ENCODE peak calls at places on chromosomes 16 and 17, in nine cellular contexts. A is adrenal gland; B is OCI-LY7; T is lower lobe of right lung; P is GM23248; V is A549; K is psoas muscle; L is heart left ventricle; S is effector memory CD4-positive, alpha-beta T cell. R is an unnamed sample.

GRCh38 chr17:49969134-49969759 is at the start of gene DLX4:
- DNase-seq in A (peak; percentile 40), B (no peak), T (no peak), P (peak; percentile 69), V (no peak), K (no peak), L (no peak), S (peak; percentile 8), R (no peak)

GRCh38 chr17:20611314-20611713 is 31.8 kb downstream of the CDRT15L2 start:
- DNase-seq in A (no peak), B (peak; percentile 42), T (no peak), P (no peak), V (no peak), K (no peak), L (no peak), S (no peak), R (no peak)

GRCh38 chr16:11613381-11614303 is 26.9 kb upstream of the LITAF start:
- DNase-seq in A (no peak), B (peak; percentile 60), T (peak; percentile 89), P (no peak), V (no peak), K (no peak), L (peak; percentile 66), S (no peak), R (peak; percentile 81)

GRCh38 chr17:79028496-79029326 is 4.7 kb downstream of the C1QTNF1 start:
- DNase-seq in A (peak; percentile 22), B (no peak), T (no peak), P (peak; percentile 33), V (no peak), K (no peak), L (no peak), S (no peak), R (peak; percentile 59)

GRCh38 chr16:75193730-75194444 is 13.1 kb downstream of the CTRB2 start:
- DNase-seq in A (no peak), B (no peak), T (peak; percentile 20), P (no peak), V (no peak), K (no peak), L (no peak), S (no peak), R (no peak)

GRCh38 chr16:22214402-22214801 is 8.3 kb downstream of the EEF2K start:
- DNase-seq in A (no peak), B (no peak), T (no peak), P (no peak), V (no peak), K (no peak), L (no peak), S (no peak), R (no peak)

GRCh38 chr16:11530171-11530940 is 56.4 kb downstream of the LITAF start:
- DNase-seq in A (no peak), B (no peak), T (no peak), P (peak; percentile 21), V (peak; percentile 59), K (no peak), L (no peak), S (no peak), R (no peak)

GRCh38 chr17:71753070-71753469 is 367.8 kb upstream of the SOX9 start:
- DNase-seq in A (no peak), B (no peak), T (no peak), P (no peak), V (no peak), K (no peak), L (no peak), S (no peak), R (no peak)

GRCh38 chr17:1896243-1897163 is 66.7 kb downstream of the RPA1 start:
- DNase-seq in A (no peak), B (no peak), T (no peak), P (no peak), V (no peak), K (no peak), L (no peak), S (no peak), R (no peak)

DNA sequence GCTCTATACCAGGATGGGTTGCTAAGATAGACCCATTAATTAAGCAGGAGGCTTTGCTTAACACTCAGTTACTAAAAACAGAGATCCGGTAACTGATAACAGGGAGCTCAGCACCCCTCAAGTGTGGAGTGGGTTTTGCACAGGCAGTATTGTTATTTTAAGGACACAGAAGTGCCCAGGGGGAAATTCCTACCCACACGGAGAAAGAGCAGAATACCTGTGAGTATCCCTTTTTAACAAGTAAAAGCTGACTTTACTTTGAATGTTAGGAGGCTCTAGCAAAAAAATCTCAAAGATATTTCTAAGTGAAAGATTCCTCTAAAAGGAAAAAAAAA is 32.8 kb upstream of the HAS3 start:
- DNase-seq in A (no peak), B (no peak), T (no peak), P (no peak), V (no peak), K (no peak), L (no peak), S (no peak), R (no peak)
- H3K4me1 ChIP-seq in A (no peaks in the 10 kb centered on the region), B (no peaks in the 10 kb centered on the region), T (peaks cover 6% of the 10 kb centered on the region), P (peaks cover 13% of the 10 kb centered on the region), V (peaks cover 60% of the 10 kb centered on the region), K (no peaks in the 10 kb centered on the region), L (peaks cover 9% of the 10 kb centered on the region), S (no peaks in the 10 kb centered on the region), R (no peaks in the 10 kb centered on the region)

GRCh38 chr17:8961861-8962260 is 3.6 kb downstream of the PIK3R5 start:
- DNase-seq in A (no peak), B (no peak), T (no peak), P (no peak), V (no peak), K (no peak), L (no peak), S (no peak), R (no peak)
- H3K4me1 ChIP-seq in A (no peaks in the 10 kb centered on the region), B (peaks cover 5% of the 10 kb centered on the region), T (peaks cover 11% of the 10 kb centered on the region), P (no peaks in the 10 kb centered on the region), V (no peaks in the 10 kb centered on the region), K (no peaks in the 10 kb centered on the region), L (no peaks in the 10 kb centered on the region), S (peaks cover 83% of the 10 kb centered on the region), R (no peaks in the 10 kb centered on the region)

DNA sequence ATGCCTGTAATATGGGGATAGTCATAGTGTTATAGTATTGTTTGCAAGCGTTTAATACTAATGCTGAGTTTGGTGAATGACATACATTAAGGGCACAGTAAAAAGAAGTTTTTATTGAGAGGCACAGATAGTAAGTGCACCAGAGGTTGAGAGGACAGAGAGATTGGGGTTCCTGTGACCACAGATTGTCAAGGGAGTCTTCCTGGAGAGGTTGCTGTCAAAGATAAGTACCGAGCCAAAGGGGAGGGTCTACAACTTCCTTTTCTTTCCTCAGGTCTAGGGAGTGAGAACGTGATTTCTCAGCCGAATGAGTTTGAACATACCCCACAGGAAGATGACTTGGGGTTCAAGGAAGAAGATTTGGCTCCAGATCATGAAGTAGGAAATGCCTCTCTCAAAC is 1.8 kb downstream of the ZNF48 start:
- DNase-seq in A (no peak), B (no peak), T (no peak), P (no peak), V (no peak), K (no peak), L (no peak), S (no peak), R (no peak)
- H3K4me1 ChIP-seq in A (peaks cover 13% of the 10 kb centered on the region), B (peaks cover 23% of the 10 kb centered on the region), T (peaks cover 48% of the 10 kb centered on the region), P (peaks cover 7% of the 10 kb centered on the region), V (peaks cover 12% of the 10 kb centered on the region), K (peaks cover 20% of the 10 kb centered on the region), L (peaks cover 22% of the 10 kb centered on the region), S (peaks cover 18% of the 10 kb centered on the region), R (peaks cover 49% of the 10 kb centered on the region)

GRCh38 chr16:2159052-2159838 is 3.7 kb downstream of the TRAF7 start:
- DNase-seq in A (no peak), B (no peak), T (no peak), P (peak; percentile 82), V (peak; percentile 57), K (peak; percentile 50), L (no peak), S (no peak), R (peak; percentile 94)
- H3K4me1 ChIP-seq in A (peaks cover 17% of the 10 kb centered on the region), B (peaks cover 10% of the 10 kb centered on the region), T (peaks cover 63% of the 10 kb centered on the region), P (peaks cover 42% of the 10 kb centered on the region), V (peaks cover 48% of the 10 kb centered on the region), K (peaks cover 39% of the 10 kb centered on the region), L (peaks cover 50% of the 10 kb centered on the region), S (peaks cover 24% of the 10 kb centered on the region), R (peaks cover 69% of the 10 kb centered on the region)

DNA sequence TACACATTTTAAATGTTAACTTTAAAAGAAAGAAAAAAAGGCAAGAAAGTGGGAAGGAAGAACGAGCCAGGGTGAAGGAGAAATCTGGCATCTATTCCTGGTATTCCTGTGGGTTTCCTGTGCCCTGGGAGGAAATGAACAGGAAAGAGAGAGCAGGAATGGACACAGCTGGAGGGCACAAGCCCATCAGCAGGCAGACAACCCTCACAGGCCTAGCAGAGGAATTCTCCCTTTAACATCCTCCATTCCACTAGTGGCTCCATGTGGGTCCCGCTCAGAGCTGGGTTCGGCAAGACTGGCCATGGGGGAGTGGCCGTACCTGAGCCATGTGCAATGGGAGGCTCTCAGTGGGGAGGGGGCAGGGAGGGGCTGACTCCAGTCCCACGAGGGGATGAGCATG is 30.4 kb downstream of the TK2 start:
- DNase-seq in A (no peak), B (no peak), T (no peak), P (no peak), V (no peak), K (no peak), L (no peak), S (no peak), R (no peak)
- H3K4me1 ChIP-seq in A (peaks cover 53% of the 10 kb centered on the region), B (peaks cover 63% of the 10 kb centered on the region), T (peaks cover 93% of the 10 kb centered on the region), P (peaks cover 37% of the 10 kb centered on the region), V (peaks cover 36% of the 10 kb centered on the region), K (peaks cover 47% of the 10 kb centered on the region), L (peaks cover 89% of the 10 kb centered on the region), S (peaks cover 78% of the 10 kb centered on the region), R (peaks cover 44% of the 10 kb centered on the region)

DNA sequence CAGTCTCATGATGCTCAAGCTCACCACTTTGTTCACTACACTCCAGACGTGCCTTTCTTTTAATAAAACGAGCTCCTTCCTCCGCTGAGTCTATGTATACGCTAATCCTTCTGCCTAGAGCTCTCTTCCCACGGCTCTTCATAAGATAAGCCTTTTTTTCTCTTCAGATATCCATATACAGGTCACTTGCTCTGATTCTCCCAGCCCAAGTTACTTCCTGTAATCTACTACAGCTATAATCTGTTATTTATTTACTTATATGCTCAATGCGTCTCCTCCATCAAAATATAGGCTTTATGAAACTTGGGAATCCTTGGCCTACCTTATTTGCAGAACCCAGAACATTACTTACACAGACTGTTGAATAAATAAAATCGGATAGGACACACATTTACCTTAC is 17.4 kb downstream of the C16orf87 start:
- DNase-seq in A (no peak), B (no peak), T (no peak), P (no peak), V (no peak), K (no peak), L (no peak), S (no peak), R (no peak)
- H3K4me1 ChIP-seq in A (peaks cover 7% of the 10 kb centered on the region), B (peaks cover 33% of the 10 kb centered on the region), T (peaks cover 10% of the 10 kb centered on the region), P (peaks cover 11% of the 10 kb centered on the region), V (peaks cover 19% of the 10 kb centered on the region), K (peaks cover 13% of the 10 kb centered on the region), L (peaks cover 21% of the 10 kb centered on the region), S (peaks cover 5% of the 10 kb centered on the region), R (no peaks in the 10 kb centered on the region)

GRCh38 chr16:78192734-78193133 is 93.3 kb downstream of the WWOX start:
- DNase-seq in A (no peak), B (no peak), T (no peak), P (no peak), V (no peak), K (no peak), L (no peak), S (no peak), R (no peak)
- H3K4me1 ChIP-seq in A (no peaks in the 10 kb centered on the region), B (peaks cover 41% of the 10 kb centered on the region), T (no peaks in the 10 kb centered on the region), P (no peaks in the 10 kb centered on the region), V (no peaks in the 10 kb centered on the region), K (no peaks in the 10 kb centered on the region), L (no peaks in the 10 kb centered on the region), S (no peaks in the 10 kb centered on the region), R (no peaks in the 10 kb centered on the region)